ENCODE peak calls at places on chromosomes 12 and 14, in six cellular contexts. M, D, V, S, N and J are unnamed samples.
A peak's percentile ranks its signal among the peaks of the same experiment; 100 is the strongest.

GRCh38 chr12:64387201-64387816 is 3.2 kb downstream of the C12orf56 start:
- DNase-seq in M (no peak), D (no peak), V (no peak), N (no peak), S (no peak), J (no peak)

GRCh38 chr12:93785262-93786010 is 108.3 kb downstream of the CRADD start:
- DNase-seq in S (no peak), V (peak; percentile 43), M (peak; percentile 95), D (peak; percentile 95), N (peak; percentile 48), J (peak; percentile 94)

GRCh38 chr12:107369679-107370078 is 276.3 kb upstream of the CRY1 start:
- DNase-seq in N (no peak), D (no peak), V (no peak), S (no peak), M (no peak), J (no peak)

GRCh38 chr12:112303004-112303403 is 79.2 kb downstream of the HECTD4 start:
- DNase-seq in D (peak; percentile 85), N (no peak), S (no peak), M (peak; percentile 88), V (peak; percentile 45), J (peak; percentile 81)

GRCh38 chr14:106308839-106309389 is 782.5 kb downstream of the TMEM121 start:
- DNase-seq in V (peak; percentile 53), M (no peak), N (peak; percentile 37), S (peak; percentile 49), D (no peak), J (no peak)

GRCh38 chr14:42248131-42248530 is 641.5 kb downstream of the LRFN5 start:
- DNase-seq in D (no peak), N (no peak), S (no peak), V (no peak), M (no peak), J (no peak)

GRCh38 chr14:55101698-55102097 is 27.4 kb upstream of the LGALS3 start:
- DNase-seq in V (no peak), D (no peak), S (peak; percentile 21), M (no peak), N (no peak), J (no peak)

GRCh38 chr12:82687020-82687951 is 580 bp downstream of the TMTC2 start:
- DNase-seq in S (peak; percentile 85), D (peak; percentile 28), V (peak; percentile 56), N (peak; percentile 63), M (peak; percentile 21), J (peak; percentile 41)

GRCh38 chr12:62296001-62296400 is 35.8 kb downstream of the USP15 start:
- DNase-seq in N (no peak), D (no peak), S (no peak), V (no peak), M (no peak), J (no peak)

GRCh38 chr12:57173089-57173488 is 25.7 kb upstream of the LRP1-AS start:
- DNase-seq in M (peak; percentile 24), N (no peak), V (peak; percentile 27), D (no peak), S (no peak), J (peak; percentile 28)

GRCh38 chr12:91139264-91139663 is 28.0 kb upstream of the LUM start:
- DNase-seq in S (no peak), D (no peak), M (peak; percentile 57), N (no peak), V (no peak), J (no peak)

GRCh38 chr12:89064780-89065179 is 287.5 kb downstream of the DUSP6 start:
- DNase-seq in D (peak; percentile 57), V (no peak), N (no peak), S (no peak), M (peak; percentile 18), J (no peak)

GRCh38 chr12:65602191-65602578 is 222.1 kb upstream of the HMGA2 start:
- DNase-seq in S (no peak), M (peak; percentile 60), D (no peak), N (no peak), V (no peak), J (peak; percentile 42)
- H3K4me3 ChIP-seq in S (no peak overlapping the region), M (peak overlapping the region; percentile 17), D (no peak overlapping the region), N (no peak overlapping the region), V (no peak overlapping the region), J (no peak overlapping the region)

GRCh38 chr12:121797937-121798801 is 4.7 kb upstream of the RHOF start:
- DNase-seq in N (peak; percentile 76), V (no peak), D (peak; percentile 54), M (no peak), S (peak; percentile 94), J (peak; percentile 44)

GRCh38 chr12:121798807-121799174 is 5.0 kb upstream of the SETD1B start:
- DNase-seq in V (no peak), M (no peak), S (no peak), N (peak; percentile 33), D (no peak), J (no peak)

GRCh38 chr12:121800694-121801600 is 2.9 kb upstream of the SETD1B start:
- DNase-seq in M (peak; percentile 85), D (peak; percentile 86), S (peak; percentile 78), N (peak; percentile 81), V (peak; percentile 74), J (peak; percentile 89)

GRCh38 chr12:121799842-121800693 is 3.7 kb upstream of the SETD1B start:
- DNase-seq in S (peak; percentile 94), D (peak; percentile 96), N (peak; percentile 93), M (peak; percentile 84), V (peak; percentile 80), J (peak; percentile 93)

DNA sequence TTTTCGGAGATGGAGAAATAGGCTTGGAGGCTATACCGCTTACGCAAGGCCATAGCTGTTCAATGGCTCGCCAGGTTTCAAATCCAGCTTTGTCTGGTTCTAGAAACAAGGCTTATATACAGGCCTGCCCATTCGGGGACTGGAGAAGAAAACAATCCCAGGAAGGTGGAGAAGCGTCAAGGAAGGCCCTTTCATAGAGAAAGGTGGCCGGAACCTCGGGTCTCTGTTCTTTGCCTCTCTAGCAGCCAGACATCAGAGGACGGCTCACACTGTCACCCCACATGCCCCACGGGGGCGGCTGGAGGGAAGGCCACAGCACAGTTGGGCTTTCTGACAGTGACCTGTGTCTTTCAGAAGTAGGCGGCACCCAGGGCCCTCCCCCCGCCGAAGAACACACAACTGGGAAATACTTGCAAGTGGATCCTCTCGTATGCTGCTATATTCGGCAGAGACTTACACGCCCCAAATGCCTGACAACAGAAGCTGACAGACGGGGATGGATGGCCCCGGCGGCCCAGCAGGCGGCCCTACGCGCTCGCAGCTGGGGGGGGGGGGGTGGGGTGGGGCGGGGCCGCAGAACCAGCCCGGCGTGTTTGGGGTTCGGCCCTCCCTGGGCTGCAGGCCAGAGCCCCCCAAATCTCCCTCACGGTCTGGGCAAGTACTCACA is 4.5 kb upstream of the SETD1B start:
- DNase-seq in N (peak; percentile 82), D (peak; percentile 81), V (peak; percentile 58), S (peak; percentile 84), M (peak; percentile 82), J (peak; percentile 78)
- TF ChIP-seq CTCF in N (no peak), D (no peak), V (no peak), S (no peak), M (no peak), J (no peak)

GRCh38 chr12:76428117-76428516 is 79.9 kb upstream of the BBS10 start:
- DNase-seq in S (no peak), D (no peak), M (no peak), V (no peak), N (no peak), J (no peak)
- H3K4me3 ChIP-seq in S (no peak overlapping the region), D (no peak overlapping the region), M (no peak overlapping the region), V (no peak overlapping the region), N (no peak overlapping the region), J (no peak overlapping the region)

GRCh38 chr12:66548338-66549049 is 130.4 kb downstream of the GRIP1 start:
- DNase-seq in S (no peak), N (no peak), D (no peak), M (peak; percentile 6), V (no peak), J (no peak)
- TF ChIP-seq CTCF in S (no peak), N (no peak), D (peak; percentile 32), M (peak; percentile 26), V (no peak), J (peak; percentile 24)

DNA sequence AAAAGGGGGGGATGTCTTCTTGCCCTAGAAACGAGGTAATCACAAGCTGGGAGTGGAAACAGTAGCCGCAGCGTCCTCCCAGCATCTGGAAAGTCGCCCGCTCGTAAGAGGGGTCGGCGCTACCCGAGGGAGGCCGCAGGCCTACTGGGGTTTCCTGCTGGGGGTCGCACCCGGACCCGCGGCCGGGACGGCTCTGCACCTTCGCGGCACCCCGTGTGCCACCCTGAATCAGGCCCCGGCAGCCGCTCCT is 529 bp downstream of the ZBTB25 start:
- DNase-seq in N (no peak), V (no peak), D (peak; percentile 29), S (no peak), M (no peak), J (peak; percentile 28)
- H3K4me3 ChIP-seq in N (peak overlapping the region; percentile 86), V (peak overlapping the region; percentile 70), D (peak overlapping the region; percentile 81), S (peak overlapping the region; percentile 78), M (peak overlapping the region; percentile 76), J (peak overlapping the region; percentile 65)

DNA sequence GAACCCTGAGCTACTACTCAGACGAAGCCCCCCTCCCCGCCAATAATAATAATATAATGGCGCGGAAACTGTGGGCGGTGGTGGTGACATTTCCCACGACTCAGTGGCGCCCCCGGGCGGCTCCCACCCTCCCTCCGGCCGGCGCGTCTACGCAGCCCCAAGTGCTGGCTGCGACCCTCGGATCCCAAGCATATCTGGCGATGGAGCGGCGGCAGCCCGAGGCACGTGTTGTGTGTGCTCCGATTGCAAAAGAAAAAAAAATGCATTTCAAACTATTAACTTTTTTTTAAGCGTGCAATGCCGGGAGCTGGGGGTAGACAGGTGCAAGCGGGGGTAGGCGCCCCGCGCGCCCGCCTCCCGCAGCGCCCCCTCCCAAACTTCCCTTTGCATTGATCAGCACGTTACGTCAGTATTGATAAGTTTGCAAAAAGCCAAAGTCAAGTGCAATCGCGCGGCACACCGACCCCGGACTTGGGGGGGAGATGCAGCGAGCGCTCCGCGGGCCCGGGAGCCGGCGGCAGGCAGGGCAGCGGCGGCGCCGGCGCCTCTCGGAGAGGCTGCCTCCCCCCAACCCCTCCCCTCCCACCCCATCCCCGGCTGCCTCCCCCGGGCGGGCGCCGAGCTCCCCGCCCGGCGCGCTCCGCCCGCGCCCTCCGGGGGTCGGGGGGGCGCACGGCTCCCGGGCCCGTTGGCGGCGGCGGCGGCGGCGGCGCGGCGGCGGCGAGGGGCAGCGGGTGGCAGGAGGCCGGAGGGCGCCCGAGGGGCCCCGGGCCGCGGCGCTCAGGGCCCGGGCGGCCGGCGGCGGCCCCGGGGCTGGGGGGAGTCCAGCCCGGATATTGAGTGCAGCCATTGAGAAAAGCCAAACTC is 113.1 kb upstream of the MYL2 start:
- DNase-seq in M (no peak), N (no peak), S (no peak), V (no peak), D (no peak), J (no peak)
- TF ChIP-seq CTCF in M (no peak), N (no peak), S (no peak), V (peak; percentile 31), D (peak; percentile 23), J (no peak)